ENCODE peak calls at places on chromosomes 13 and 19, in ten cellular contexts. S is neural crest cell; Q is H54; G is activated CD8-positive, alpha-beta memory T cell treated with anti-CD3 and anti-CD28 coated beads for 4 hours; N is heart right ventricle; V is stimulated activated CD4-positive, alpha-beta T cell treated with anti-CD3 and anti-CD28 coated beads, TNF-alpha, amount 100 ng/mL, for 4 hours; P is NCI-H1930; R is pancreas; C is RWPE1; B is ELF-1. I is an unnamed sample.

GRCh38 chr13:70987043-70987442 is 878.8 kb upstream of the KLHL1 start:
- DNase-seq in N (no peak), S (no peak), C (no peak), B (no peak), P (no peak), G (no peak), Q (no peak), R (no peak), V (no peak), I (no peak)

GRCh38 chr13:37068962-37069361 is 9.5 kb upstream of the SUPT20H start:
- DNase-seq in B (no peak), V (no peak), N (no peak), Q (no peak), G (no peak), R (no peak), S (no peak), P (no peak), C (no peak), I (no peak)

GRCh38 chr19:23403581-23404324 is 8.5 kb upstream of the ZNF91 start:
- DNase-seq in B (peak; percentile 23), N (no peak), C (no peak), P (no peak), R (peak; percentile 71), V (no peak), G (no peak), Q (no peak), S (no peak), I (no peak)

GRCh38 chr19:16946951-16947940 is 58.4 kb downstream of the F2RL3 start:
- DNase-seq in P (no peak), S (no peak), V (no peak), N (no peak), Q (no peak), C (no peak), G (no peak), R (no peak), B (no peak), I (no peak)

GRCh38 chr13:111021270-111021669 is 93.8 kb upstream of the ARHGEF7 start:
- DNase-seq in C (no peak), R (no peak), B (no peak), N (no peak), V (no peak), Q (no peak), S (no peak), P (no peak), G (no peak), I (no peak)

GRCh38 chr13:77893066-77893465 is 25.6 kb downstream of the EDNRB start:
- DNase-seq in Q (no peak), B (peak; percentile 93), G (no peak), P (no peak), R (no peak), V (no peak), N (no peak), S (peak; percentile 2), C (no peak), I (no peak)

GRCh38 chr19:51138549-51138979 is 3.5 kb upstream of the SIGLEC7 start:
- DNase-seq in S (no peak), Q (no peak), R (no peak), B (no peak), P (no peak), N (peak; percentile 29), C (no peak), V (no peak), G (no peak), I (no peak)

GRCh38 chr13:111975539-111976473 is 91.1 kb upstream of the SOX1 start:
- DNase-seq in C (no peak), S (no peak), B (no peak), P (no peak), R (no peak), Q (no peak), V (no peak), N (no peak), G (no peak), I (no peak)

GRCh38 chr13:42110410-42111155 is 62.1 kb downstream of the DGKH start:
- DNase-seq in Q (peak; percentile 6), S (peak; percentile 52), N (peak; percentile 34), R (peak; percentile 21), C (peak; percentile 50), B (no peak), G (no peak), V (no peak), P (peak; percentile 33), I (peak; percentile 48)

GRCh38 chr19:58480481-58480830 is 4.3 kb downstream of the ZNF446 start:
- DNase-seq in B (no peak), V (no peak), N (no peak), R (no peak), G (no peak), P (no peak), Q (no peak), C (no peak), S (no peak), I (no peak)

GRCh38 chr19:40452016-40452415 is 7.9 kb upstream of the SERTAD3 start:
- DNase-seq in S (no peak), B (no peak), N (no peak), C (no peak), Q (no peak), V (no peak), R (no peak), G (no peak), P (no peak), I (no peak)

GRCh38 chr19:15177269-15178116 is 23.3 kb downstream of the NOTCH3 start:
- DNase-seq in B (peak; percentile 92), S (peak; percentile 93), Q (peak; percentile 83), G (peak; percentile 70), C (peak; percentile 71), R (peak; percentile 83), N (peak; percentile 70), V (peak; percentile 66), P (peak; percentile 16), I (peak; percentile 93)

I was measured in HEK293T.